ENCODE peak calls at places on chromosomes 6 and 20, in ten cellular contexts. G is upper lobe of left lung, Q is suprapubic skin, S is esophagus squamous epithelium, K is transverse colon, F is adrenal gland, D is ovary, O is sigmoid colon, J is thyroid gland, R is A549. H is an unnamed sample.
A peak's percentile ranks its signal among the peaks of the same experiment; 100 is the strongest.

GRCh38 chr6:85078071-85078470 is 313.7 kb upstream of the TBX18 start:
- DNase-seq in K (no peak), S (no peak), Q (no peak), D (no peak), O (no peak), R (peak; percentile 23), J (no peak), G (no peak), F (no peak), H (no peak)

GRCh38 chr6:75206338-75207210 is 721 bp upstream of the COL12A1 start:
- DNase-seq in G (no peak), R (no peak), J (no peak), O (peak; percentile 79), F (no peak), S (no peak), K (no peak), Q (no peak), D (peak; percentile 52), H (no peak)

GRCh38 chr6:162580619-162581018 is 146.9 kb downstream of the PRKN start:
- DNase-seq in S (no peak), D (no peak), R (no peak), O (no peak), F (no peak), Q (no peak), G (no peak), J (no peak), K (no peak), H (no peak)

GRCh38 chr20:36308986-36309385 is 2.8 kb downstream of the DLGAP4 start:
- DNase-seq in G (no peak), O (peak; percentile 38), K (no peak), F (no peak), D (no peak), J (no peak), Q (no peak), R (no peak), S (no peak), H (no peak)

GRCh38 chr20:16459019-16459700 is 114.1 kb downstream of the KIF16B start:
- DNase-seq in K (no peak), J (peak; percentile 40), R (peak; percentile 42), G (no peak), Q (no peak), D (peak; percentile 41), O (peak; percentile 66), S (no peak), F (peak; percentile 76), H (no peak)

GRCh38 chr6:17790486-17790885 is 83.8 kb upstream of the NUP153 start:
- DNase-seq in D (no peak), K (no peak), G (no peak), S (no peak), J (no peak), R (no peak), Q (no peak), F (no peak), O (no peak), H (no peak)

GRCh38 chr6:88349511-88349910 is 183.4 kb upstream of the CNR1 start:
- DNase-seq in R (no peak), Q (no peak), S (no peak), J (no peak), D (no peak), F (no peak), K (no peak), O (no peak), G (no peak), H (no peak)

GRCh38 chr20:40691566-40692239 is 2.7 kb upstream of the MAFB start:
- DNase-seq in R (no peak), Q (no peak), S (no peak), J (no peak), O (no peak), K (no peak), G (no peak), D (no peak), F (no peak), H (no peak)

GRCh38 chr20:3788685-3789155 is 2.2 kb upstream of the CENPB start:
- DNase-seq in J (no peak), D (no peak), K (peak; percentile 74), O (no peak), R (peak; percentile 63), F (no peak), Q (no peak), G (no peak), S (no peak), H (no peak)

GRCh38 chr6:170190046-170190445 is 100.8 kb downstream of the DLL1 start:
- DNase-seq in J (no peak), G (peak; percentile 18), Q (no peak), O (no peak), F (no peak), S (no peak), D (no peak), R (no peak), K (no peak), H (no peak)
- H3K4me1 ChIP-seq in J (no peaks in the 10 kb centered on the region), G (no peaks in the 10 kb centered on the region), Q (peaks cover 12% of the 10 kb centered on the region), O (no peaks in the 10 kb centered on the region), F (no peaks in the 10 kb centered on the region), S (peaks cover 11% of the 10 kb centered on the region), D (no peaks in the 10 kb centered on the region), R (no peaks in the 10 kb centered on the region), K (no peaks in the 10 kb centered on the region), H (no peaks in the 10 kb centered on the region)

GRCh38 chr6:32983493-32983848 is 15.1 kb downstream of the BRD2 start:
- DNase-seq in J (no peak), F (no peak), Q (no peak), G (no peak), S (no peak), K (no peak), O (no peak), R (no peak), D (no peak), H (no peak)

GRCh38 chr6:32984639-32985389 is 16.4 kb downstream of the BRD2 start:
- DNase-seq in R (peak; percentile 86), K (peak; percentile 95), G (peak; percentile 97), J (peak; percentile 97), F (peak; percentile 96), S (peak; percentile 52), Q (peak; percentile 92), O (peak; percentile 93), D (peak; percentile 92), H (peak; percentile 90)

GRCh38 chr6:32982702-32983492 is 14.5 kb downstream of the BRD2 start:
- DNase-seq in D (no peak), O (no peak), Q (no peak), J (no peak), F (no peak), K (no peak), G (no peak), S (no peak), R (no peak), H (no peak)

GRCh38 chr6:32982084-32982701 is 13.8 kb downstream of the BRD2 start:
- DNase-seq in S (no peak), Q (no peak), G (no peak), J (no peak), F (no peak), D (no peak), O (no peak), K (no peak), R (no peak), H (no peak)

DNA sequence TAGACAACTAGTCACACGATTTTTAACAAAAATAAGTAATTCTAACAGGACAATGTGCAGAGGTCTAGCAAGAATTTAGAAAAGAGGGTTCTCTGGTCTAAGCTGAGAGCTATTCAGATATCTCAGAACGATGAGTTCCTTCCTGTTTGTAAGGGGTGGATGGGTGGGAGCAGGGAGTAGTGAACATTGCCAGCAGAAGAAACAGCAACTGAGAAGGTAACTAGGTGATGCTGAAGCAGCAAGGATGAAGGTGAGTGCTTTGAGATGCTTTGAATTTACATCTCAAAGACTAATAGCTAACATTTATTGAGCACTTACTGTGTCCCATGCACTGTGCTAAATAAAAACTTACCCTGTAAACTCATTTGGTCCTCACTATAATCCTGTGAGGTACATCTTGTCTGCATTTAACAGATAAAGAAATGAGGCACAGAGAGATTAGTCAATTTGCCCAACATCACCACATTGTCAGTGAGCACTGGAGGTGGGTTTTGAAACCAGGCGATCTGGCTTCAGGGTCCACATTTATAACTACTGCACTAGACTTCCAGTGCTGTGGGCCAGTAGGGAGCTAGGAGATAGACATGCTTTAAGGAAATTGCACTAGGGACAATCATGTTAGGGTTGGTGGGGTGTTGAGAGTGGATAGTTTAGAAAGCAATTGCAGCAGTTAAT is 15.7 kb downstream of the BRD2 start:
- DNase-seq in F (no peak), K (no peak), S (no peak), J (no peak), D (no peak), G (no peak), O (no peak), Q (no peak), R (no peak), H (no peak)
- TF ChIP-seq POLR2A in F (no peak), K (no peak), S (no peak), J (no peak), D (no peak), G (no peak), O (no peak), Q (no peak), R (no peak), H (no peak)

DNA sequence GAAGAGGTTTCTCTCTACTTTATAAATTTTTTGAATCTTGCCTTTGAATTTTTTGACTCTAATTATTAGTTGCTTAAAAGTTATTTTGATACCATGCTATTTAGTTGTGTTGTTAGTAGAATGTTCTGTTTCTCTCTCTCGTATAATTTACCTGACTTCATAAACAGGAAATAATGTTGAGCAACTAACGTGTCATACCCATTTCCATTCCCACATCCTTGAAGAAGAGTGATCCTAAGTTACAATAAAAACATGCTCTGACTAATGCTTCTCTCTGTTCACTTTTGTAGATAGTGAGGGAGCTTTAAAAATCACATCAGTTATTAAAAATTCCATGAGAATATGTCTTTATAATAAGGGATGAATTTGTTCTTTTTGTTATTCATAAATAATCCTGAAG is 69.7 kb downstream of the SAMD5 start:
- DNase-seq in Q (no peak), F (no peak), D (no peak), S (no peak), J (no peak), G (no peak), O (no peak), K (no peak), R (no peak), H (no peak)
- H3K4me1 ChIP-seq in Q (no peaks in the 10 kb centered on the region), F (no peaks in the 10 kb centered on the region), D (peaks cover 2% of the 10 kb centered on the region), S (no peaks in the 10 kb centered on the region), J (no peaks in the 10 kb centered on the region), G (no peaks in the 10 kb centered on the region), O (no peaks in the 10 kb centered on the region), K (no peaks in the 10 kb centered on the region), R (no peaks in the 10 kb centered on the region), H (no peaks in the 10 kb centered on the region)

DNA sequence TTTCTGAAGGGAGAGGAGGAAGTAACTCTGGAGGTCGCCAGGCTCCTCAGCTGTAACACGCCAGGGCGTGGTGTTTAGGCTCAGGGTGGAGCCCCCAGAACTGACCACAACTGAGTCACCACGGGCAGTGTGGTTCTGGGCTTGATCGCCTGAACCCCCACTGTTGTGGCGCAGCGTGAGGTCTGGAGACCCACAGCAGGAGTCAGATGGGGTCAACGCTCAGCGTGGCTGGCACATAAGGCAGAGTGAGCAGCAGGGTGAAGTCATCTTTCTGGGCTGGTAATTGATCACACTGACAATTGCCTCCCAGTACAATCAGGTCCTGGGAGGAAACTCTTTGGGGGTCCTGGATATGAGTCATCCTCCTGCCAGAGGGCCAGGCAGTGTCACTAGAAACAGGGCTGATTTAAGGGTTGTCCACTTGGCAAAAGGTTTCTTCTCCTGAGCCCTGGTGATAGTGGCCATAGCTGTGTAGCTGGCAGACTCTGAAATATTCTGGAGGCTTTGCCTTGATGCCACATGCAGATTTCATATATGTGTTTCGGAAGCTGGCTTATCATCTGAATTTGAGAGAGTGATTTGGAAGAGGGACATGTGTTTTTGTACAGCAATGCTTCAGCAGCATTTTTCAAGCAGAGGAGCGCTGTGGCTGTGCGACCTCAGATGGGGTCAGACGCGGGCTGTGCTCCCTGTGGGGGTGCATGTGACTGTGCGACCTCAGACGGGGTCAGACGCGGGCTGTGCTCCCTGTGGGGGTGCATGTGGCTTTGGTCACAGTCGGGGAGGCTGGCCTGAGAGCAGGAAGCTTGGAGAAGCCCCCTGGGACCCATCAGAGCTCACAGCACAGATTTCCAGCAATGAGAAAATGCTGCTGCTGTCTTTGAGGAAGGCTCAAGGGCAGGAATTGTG is 50.0 kb downstream of the SYNJ2 start:
- DNase-seq in S (no peak), R (peak; percentile 68), F (peak; percentile 61), K (peak; percentile 40), G (peak; percentile 83), J (peak; percentile 18), D (no peak), Q (peak; percentile 87), O (peak; percentile 74), H (no peak)
- TF ChIP-seq POLR2A in S (no peak), R (no peak), F (no peak), K (no peak), G (no peak), J (no peak), D (no peak), Q (no peak), O (no peak), H (no peak)

H was measured in Peyer's patch.